ENCODE peak calls at places on chromosomes 12 and 14, in eight cellular contexts. O is Peyer's patch, L is stomach, Y is body of pancreas, T is right lobe of liver, A is IMR-90, M is GM12891, Q is lower leg skin. X is an unnamed sample.

GRCh38 chr12:111753144-111753881 is 13.4 kb upstream of the ALDH2 start:
- DNase-seq in O (no peak), L (peak; percentile 67), Y (peak; percentile 82), T (peak; percentile 70), A (peak; percentile 61), M (peak; percentile 54), Q (no peak), X (peak; percentile 75)

GRCh38 chr12:57176846-57177245 is 29.4 kb upstream of the LRP1-AS start:
- DNase-seq in O (no peak), L (no peak), Y (no peak), T (peak; percentile 19), A (no peak), M (no peak), Q (no peak), X (no peak)

GRCh38 chr14:57749267-57749666 is 116.6 kb downstream of the SLC35F4 start:
- DNase-seq in O (no peak), L (no peak), Y (peak; percentile 20), T (no peak), A (no peak), M (no peak), Q (no peak), X (no peak)

GRCh38 chr14:100219126-100219785 is 19.7 kb upstream of the YY1 start:
- DNase-seq in O (no peak), L (no peak), Y (no peak), T (no peak), A (peak; percentile 46), M (no peak), Q (no peak), X (no peak)

GRCh38 chr12:78209851-78210493 is 379.3 kb downstream of the NAV3 start:
- DNase-seq in O (no peak), L (no peak), Y (no peak), T (no peak), A (peak; percentile 21), M (no peak), Q (no peak), X (no peak)

GRCh38 chr14:30883508-30884294 is 9.3 kb downstream of the COCH start:
- DNase-seq in O (no peak), L (no peak), Y (no peak), T (no peak), A (peak; percentile 58), M (no peak), Q (no peak), X (no peak)

GRCh38 chr14:105739331-105740102 is 213.1 kb downstream of the TMEM121 start:
- DNase-seq in O (no peak), L (no peak), Y (no peak), T (no peak), A (no peak), M (no peak), Q (no peak), X (no peak)

GRCh38 chr14:103702095-103702494 is 13.2 kb downstream of the XRCC3 start:
- DNase-seq in O (no peak), L (no peak), Y (no peak), T (no peak), A (no peak), M (no peak), Q (no peak), X (no peak)

GRCh38 chr14:22918519-22918808 is 485 bp downstream of the RBM23 start:
- DNase-seq in O (no peak), L (no peak), Y (no peak), T (no peak), A (no peak), M (no peak), Q (no peak), X (no peak)

GRCh38 chr14:22920697-22921096 is 1.7 kb upstream of the RBM23 start:
- DNase-seq in O (no peak), L (no peak), Y (no peak), T (no peak), A (no peak), M (no peak), Q (no peak), X (no peak)

GRCh38 chr14:22918809-22919600 is at the start of gene RBM23:
- DNase-seq in O (peak; percentile 100), L (peak; percentile 100), Y (peak; percentile 100), T (peak; percentile 100), A (peak; percentile 100), M (peak; percentile 76), Q (peak; percentile 100), X (peak; percentile 100)

GRCh38 chr14:22919601-22919921 is 612 bp upstream of the RBM23 start:
- DNase-seq in O (no peak), L (no peak), Y (no peak), T (no peak), A (no peak), M (no peak), Q (no peak), X (no peak)

DNA sequence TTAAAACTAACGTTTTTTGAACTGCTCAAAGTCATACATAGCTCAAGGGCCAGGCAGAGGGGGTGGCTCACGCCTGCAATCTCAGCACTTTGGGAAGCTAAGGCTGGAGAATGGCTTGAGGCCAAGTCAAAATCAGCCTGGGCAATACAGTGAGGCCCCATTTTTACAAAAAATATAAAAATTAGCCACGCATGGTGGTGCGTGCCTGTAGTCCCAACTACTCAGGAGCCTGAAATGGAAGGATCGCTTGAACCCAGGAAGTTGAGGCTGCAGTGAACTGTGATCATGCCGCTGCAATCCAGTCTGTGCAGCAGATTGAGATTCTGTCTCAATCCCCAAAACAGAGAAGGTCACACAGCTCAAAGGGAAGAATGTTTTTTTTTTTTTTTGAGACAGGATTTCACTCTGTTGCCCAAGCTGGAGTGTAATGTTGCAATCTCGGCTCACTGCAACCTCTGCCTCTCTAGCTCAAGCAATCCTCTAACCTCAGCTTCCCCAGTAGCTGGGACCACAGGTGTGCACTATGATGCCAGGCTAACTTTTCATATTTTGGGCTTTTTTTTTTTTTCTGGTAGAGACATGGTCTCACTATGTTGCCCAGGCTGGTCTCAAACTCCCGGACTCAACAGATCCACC is 2.9 kb downstream of the RBM23 start:
- DNase-seq in O (no peak), L (peak; percentile 31), Y (no peak), T (peak; percentile 51), A (no peak), M (no peak), Q (no peak), X (no peak)
- TF ChIP-seq POLR2A in O (no peak), L (no peak), Y (no peak), T (no peak), A (no peak), M (no peak), Q (no peak), X (no peak)

GRCh38 chr12:4267904-4268548 is 5.5 kb upstream of the CCND2 start:
- DNase-seq in O (no peak), L (no peak), Y (no peak), T (no peak), A (no peak), M (no peak), Q (no peak), X (no peak)

GRCh38 chr12:4270016-4270669 is 3.4 kb upstream of the CCND2 start:
- DNase-seq in O (peak; percentile 53), L (no peak), Y (no peak), T (no peak), A (no peak), M (no peak), Q (no peak), X (peak; percentile 66)

GRCh38 chr12:4268549-4269181 is 4.9 kb upstream of the CCND2 start:
- DNase-seq in O (peak; percentile 48), L (no peak), Y (no peak), T (no peak), A (no peak), M (no peak), Q (no peak), X (no peak)

GRCh38 chr12:4270670-4271432 is 2.7 kb upstream of the CCND2 start:
- DNase-seq in O (peak; percentile 74), L (no peak), Y (peak; percentile 51), T (peak; percentile 61), A (no peak), M (no peak), Q (peak; percentile 35), X (peak; percentile 75)

DNA sequence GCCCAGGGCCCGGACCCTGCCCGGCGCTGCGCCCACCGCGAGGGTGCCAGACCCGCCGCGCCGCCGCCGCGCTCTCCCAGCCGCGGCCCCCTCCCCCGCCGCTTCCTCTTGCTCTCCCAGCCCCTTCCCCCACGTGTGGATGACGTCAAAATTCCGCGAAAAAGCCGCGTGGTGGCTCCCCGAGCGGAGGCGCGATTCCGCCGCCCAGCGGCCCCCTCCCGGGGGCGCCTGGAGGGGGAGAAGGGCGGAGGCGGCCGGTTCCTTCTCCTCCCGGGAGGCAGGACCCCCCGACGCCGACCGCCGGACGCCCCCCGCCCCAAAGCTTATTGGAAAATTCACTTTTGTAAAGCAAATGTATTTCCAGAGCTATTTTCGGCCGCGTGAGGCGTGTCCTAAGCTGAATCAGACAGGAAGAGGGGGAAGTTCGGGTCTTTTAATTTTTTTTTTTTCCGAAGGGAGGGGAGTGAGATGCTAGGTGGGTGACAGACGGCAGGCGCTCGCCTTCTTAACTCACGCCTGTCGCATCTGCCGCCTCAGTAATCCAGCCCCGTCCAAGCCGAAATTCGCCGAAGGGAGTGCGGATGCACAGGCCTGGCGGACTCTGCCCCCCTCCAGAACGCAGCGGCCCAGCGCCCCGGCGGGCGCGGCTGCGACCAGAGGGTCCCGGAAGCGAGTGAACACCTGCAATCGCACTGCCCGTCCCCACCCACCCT is 4.1 kb upstream of the CCND2 start:
- DNase-seq in O (peak; percentile 94), L (peak; percentile 68), Y (peak; percentile 77), T (peak; percentile 86), A (peak; percentile 29), M (peak; percentile 61), Q (peak; percentile 72), X (peak; percentile 89)
- TF ChIP-seq POLR2A in O (peak; percentile 35), L (no peak), Y (peak; percentile 38), T (peak; percentile 32), A (no peak), M (peak; percentile 56), Q (no peak), X (peak; percentile 60)

DNA sequence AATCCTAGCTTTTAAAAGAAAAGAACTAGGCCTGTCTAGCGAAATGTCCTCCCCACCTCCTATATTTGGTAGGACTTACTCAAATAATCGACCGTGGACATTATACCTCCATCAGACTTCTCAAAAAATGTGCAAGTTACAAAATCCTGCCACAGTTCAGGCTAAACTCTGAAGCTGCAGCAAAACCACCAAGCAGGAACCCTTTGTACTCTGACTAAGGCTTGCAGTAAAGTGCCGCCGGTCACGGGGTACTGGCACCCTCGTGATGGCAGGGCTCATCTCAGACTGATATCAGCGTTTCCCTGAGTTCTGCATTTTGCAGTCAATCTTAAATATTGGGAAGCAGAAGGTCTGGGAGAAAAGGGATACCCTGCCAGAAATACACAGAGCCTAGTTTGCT is 17.1 kb downstream of the SLC11A2 start:
- DNase-seq in O (peak; percentile 59), L (peak; percentile 42), Y (peak; percentile 41), T (peak; percentile 60), A (no peak), M (no peak), Q (peak; percentile 76), X (peak; percentile 57)
- TF ChIP-seq POLR2A in O (no peak), L (no peak), Y (peak; percentile 22), T (peak; percentile 38), A (no peak), M (no peak), Q (no peak), X (no peak)

GRCh38 chr14:55105991-55106390 is 23.1 kb upstream of the LGALS3 start:
- DNase-seq in O (no peak), L (no peak), Y (no peak), T (no peak), A (no peak), M (no peak), Q (no peak), X (no peak)

GRCh38 chr14:55102141-55102547 is 26.9 kb upstream of the LGALS3 start:
- DNase-seq in O (peak; percentile 74), L (peak; percentile 83), Y (peak; percentile 85), T (peak; percentile 79), A (peak; percentile 96), M (no peak), Q (peak; percentile 92), X (peak; percentile 77)

GRCh38 chr14:55104051-55104954 is 24.7 kb upstream of the LGALS3 start:
- DNase-seq in O (no peak), L (no peak), Y (no peak), T (no peak), A (no peak), M (no peak), Q (no peak), X (no peak)

GRCh38 chr14:55101698-55102097 is 27.4 kb upstream of the LGALS3 start:
- DNase-seq in O (no peak), L (no peak), Y (no peak), T (no peak), A (no peak), M (no peak), Q (no peak), X (no peak)

DNA sequence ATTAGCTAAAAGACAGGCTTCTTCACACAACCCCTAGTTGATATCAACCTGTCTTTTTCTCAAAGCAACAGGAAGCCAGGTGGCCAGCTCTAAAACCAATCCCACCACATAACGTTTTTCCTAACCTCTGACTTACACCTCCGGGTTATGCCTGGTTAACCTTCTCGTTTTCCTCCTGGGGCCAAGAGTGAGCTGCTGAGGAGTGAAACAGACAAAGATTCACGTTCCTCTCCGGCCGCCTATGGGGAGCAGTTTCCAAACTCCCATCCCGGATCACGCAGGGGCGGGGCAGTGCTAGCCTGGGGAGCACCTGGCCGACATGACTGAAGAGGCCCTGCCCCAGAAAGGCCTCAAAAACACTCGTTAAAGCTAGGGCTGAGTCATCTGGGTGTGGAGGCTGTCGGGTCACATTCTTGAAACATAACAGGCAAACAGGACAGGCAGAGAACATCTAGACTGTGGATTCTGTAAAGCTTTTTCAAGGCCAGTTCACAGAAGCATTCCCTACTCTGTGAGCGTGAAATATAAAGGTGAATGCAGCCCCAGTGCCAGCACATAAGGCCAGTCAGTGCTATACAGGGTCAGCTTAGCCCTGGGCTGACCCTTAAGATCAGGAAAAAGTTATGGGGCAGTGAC is 25.9 kb upstream of the LGALS3 start:
- DNase-seq in O (peak; percentile 67), L (peak; percentile 84), Y (peak; percentile 62), T (peak; percentile 38), A (peak; percentile 95), M (no peak), Q (peak; percentile 94), X (peak; percentile 91)
- TF ChIP-seq POLR2A in O (peak; percentile 80), L (no peak), Y (peak; percentile 33), T (no peak), A (no peak), M (no peak), Q (no peak), X (peak; percentile 72)

X was measured in transverse colon.